ENCODE peak calls at places on chromosomes 5 and 9, in nine cellular contexts. One of them, this sample, is unnamed. For H3K4me1 and H3K36me3, the result is how much of the 10 kb centered on the place peaks cover.

GRCh38 chr9:16509946-16510504 is 360.4 kb downstream of the BNC2 start:
- DNase-seq in Peyer's patch: no peak
- DNase-seq in stomach: no peak
- DNase-seq in hepatocyte: peak
- DNase-seq in upper lobe of right lung: no peak
- DNase-seq in lung: no peak
- DNase-seq in fibroblast of lung: peak
- DNase-seq in psoas muscle: no peak
- DNase-seq in adrenal gland: no peak
- DNase-seq in this sample: no peak

GRCh38 chr5:41459557-41459956 is 50.8 kb downstream of the PLCXD3 start:
- DNase-seq in lung: no peak
- DNase-seq in fibroblast of lung: no peak
- DNase-seq in hepatocyte: no peak
- DNase-seq in stomach: no peak
- DNase-seq in psoas muscle: no peak
- DNase-seq in upper lobe of right lung: no peak
- DNase-seq in adrenal gland: no peak
- DNase-seq in Peyer's patch: no peak
- DNase-seq in this sample: no peak

GRCh38 chr9:37029776-37030590 is 4.1 kb downstream of the PAX5 start:
- DNase-seq in fibroblast of lung: no peak
- DNase-seq in hepatocyte: peak
- DNase-seq in stomach: no peak
- DNase-seq in Peyer's patch: no peak
- DNase-seq in adrenal gland: no peak
- DNase-seq in lung: no peak
- DNase-seq in upper lobe of right lung: no peak
- DNase-seq in psoas muscle: peak
- DNase-seq in this sample: no peak

GRCh38 chr9:114108016-114108833 is 9.1 kb upstream of the KIF12 start:
- DNase-seq in lung: peak
- DNase-seq in stomach: peak
- DNase-seq in upper lobe of right lung: peak
- DNase-seq in psoas muscle: peak
- DNase-seq in adrenal gland: peak
- DNase-seq in Peyer's patch: peak
- DNase-seq in hepatocyte: peak
- DNase-seq in fibroblast of lung: peak
- DNase-seq in this sample: peak

GRCh38 chr5:173735691-173736090 is 119.2 kb upstream of the BOD1 start:
- DNase-seq in adrenal gland: no peak
- DNase-seq in upper lobe of right lung: no peak
- DNase-seq in fibroblast of lung: no peak
- DNase-seq in psoas muscle: no peak
- DNase-seq in hepatocyte: no peak
- DNase-seq in stomach: no peak
- DNase-seq in lung: no peak
- DNase-seq in Peyer's patch: no peak
- DNase-seq in this sample: no peak

GRCh38 chr9:24587883-24588282 is 42.2 kb upstream of the IZUMO3 start:
- DNase-seq in hepatocyte: no peak
- DNase-seq in stomach: no peak
- DNase-seq in psoas muscle: no peak
- DNase-seq in Peyer's patch: no peak
- DNase-seq in lung: no peak
- DNase-seq in fibroblast of lung: no peak
- DNase-seq in upper lobe of right lung: no peak
- DNase-seq in adrenal gland: no peak
- DNase-seq in this sample: no peak

GRCh38 chr5:6583049-6583880 is 49.6 kb downstream of the NSUN2 start:
- DNase-seq in stomach: peak
- DNase-seq in fibroblast of lung: peak
- DNase-seq in Peyer's patch: no peak
- DNase-seq in upper lobe of right lung: no peak
- DNase-seq in psoas muscle: peak
- DNase-seq in lung: peak
- DNase-seq in adrenal gland: peak
- DNase-seq in hepatocyte: peak
- DNase-seq in this sample: no peak

GRCh38 chr9:86827893-86828292 is 119.4 kb downstream of the GAS1 start:
- DNase-seq in Peyer's patch: no peak
- DNase-seq in upper lobe of right lung: no peak
- DNase-seq in lung: no peak
- DNase-seq in adrenal gland: no peak
- DNase-seq in fibroblast of lung: no peak
- DNase-seq in hepatocyte: peak
- DNase-seq in stomach: no peak
- DNase-seq in psoas muscle: no peak
- DNase-seq in this sample: no peak

GRCh38 chr9:132079391-132080071 is at the start of gene MED27:
- DNase-seq in Peyer's patch: peak
- DNase-seq in upper lobe of right lung: peak
- DNase-seq in hepatocyte: peak
- DNase-seq in lung: peak
- DNase-seq in psoas muscle: peak
- DNase-seq in fibroblast of lung: peak
- DNase-seq in adrenal gland: peak
- DNase-seq in stomach: peak
- DNase-seq in this sample: peak

GRCh38 chr5:1931590-1932138 is 48.9 kb upstream of the IRX4 start:
- DNase-seq in upper lobe of right lung: peak
- DNase-seq in Peyer's patch: no peak
- DNase-seq in fibroblast of lung: no peak
- DNase-seq in stomach: peak
- DNase-seq in lung: no peak
- DNase-seq in adrenal gland: no peak
- DNase-seq in psoas muscle: no peak
- DNase-seq in hepatocyte: peak
- DNase-seq in this sample: no peak

GRCh38 chr5:130526708-130527107 is 622.4 kb downstream of the CHSY3 start:
- DNase-seq in Peyer's patch: no peak
- DNase-seq in upper lobe of right lung: no peak
- DNase-seq in lung: peak
- DNase-seq in stomach: no peak
- DNase-seq in adrenal gland: no peak
- DNase-seq in fibroblast of lung: peak
- DNase-seq in hepatocyte: no peak
- DNase-seq in psoas muscle: no peak
- DNase-seq in this sample: no peak

GRCh38 chr5:177427919-177428573 is 1.6 kb downstream of the GRK6 start:
- DNase-seq in Peyer's patch: no peak
- DNase-seq in hepatocyte: no peak
- DNase-seq in adrenal gland: peak
- DNase-seq in fibroblast of lung: no peak
- DNase-seq in psoas muscle: peak
- DNase-seq in lung: no peak
- DNase-seq in upper lobe of right lung: peak
- DNase-seq in stomach: no peak
- DNase-seq in this sample: no peak
- H3K4me1 ChIP-seq in Peyer's patch: half or more
- H3K4me1 ChIP-seq in hepatocyte: under half
- H3K4me1 ChIP-seq in adrenal gland: under half
- H3K4me1 ChIP-seq in fibroblast of lung: under half
- H3K4me1 ChIP-seq in psoas muscle: under half
- H3K4me1 ChIP-seq in lung: under half
- H3K4me1 ChIP-seq in upper lobe of right lung: half or more
- H3K4me1 ChIP-seq in stomach: half or more
- H3K4me1 ChIP-seq in this sample: under half

GRCh38 chr5:127757576-127757975 is 54.4 kb downstream of the CCDC192 start:
- DNase-seq in hepatocyte: peak
- DNase-seq in lung: no peak
- DNase-seq in upper lobe of right lung: no peak
- DNase-seq in fibroblast of lung: peak
- DNase-seq in psoas muscle: no peak
- DNase-seq in adrenal gland: peak
- DNase-seq in Peyer's patch: peak
- DNase-seq in stomach: peak
- DNase-seq in this sample: peak
- TF ChIP-seq CTCF in hepatocyte: peak
- TF ChIP-seq CTCF in lung: peak
- TF ChIP-seq CTCF in upper lobe of right lung: peak
- TF ChIP-seq CTCF in fibroblast of lung: peak
- TF ChIP-seq CTCF in psoas muscle: peak
- TF ChIP-seq CTCF in adrenal gland: peak
- TF ChIP-seq CTCF in Peyer's patch: no peak
- TF ChIP-seq CTCF in stomach: peak
- TF ChIP-seq CTCF in this sample: peak

DNA sequence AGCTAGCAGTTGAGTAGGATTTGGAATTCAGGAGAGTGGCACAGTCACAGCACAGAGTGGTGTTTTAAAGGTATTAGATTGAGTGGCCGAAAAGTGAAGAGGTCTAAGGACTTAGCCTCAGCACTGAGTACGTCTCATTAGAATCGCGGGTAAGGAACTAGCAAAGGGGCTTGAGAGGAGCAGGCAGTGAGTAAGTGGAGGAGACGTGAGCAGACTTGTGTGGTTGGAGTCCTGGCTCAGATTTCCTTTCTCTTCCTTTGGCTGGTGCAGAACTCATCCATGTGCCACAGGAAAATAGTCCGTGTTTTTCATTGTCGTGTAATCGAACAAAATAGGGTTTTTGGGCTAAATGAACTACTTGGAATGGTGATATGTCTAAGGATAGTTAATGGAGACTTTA is 3.4 kb downstream of the EXOSC2 start:
- DNase-seq in psoas muscle: no peak
- DNase-seq in adrenal gland: no peak
- DNase-seq in stomach: no peak
- DNase-seq in upper lobe of right lung: no peak
- DNase-seq in lung: no peak
- DNase-seq in fibroblast of lung: no peak
- DNase-seq in Peyer's patch: no peak
- DNase-seq in hepatocyte: no peak
- DNase-seq in this sample: no peak
- H3K36me3 ChIP-seq in psoas muscle: half or more
- H3K36me3 ChIP-seq in adrenal gland: under half
- H3K36me3 ChIP-seq in stomach: half or more
- H3K36me3 ChIP-seq in upper lobe of right lung: half or more
- H3K36me3 ChIP-seq in lung: under half
- H3K36me3 ChIP-seq in fibroblast of lung: under half
- H3K36me3 ChIP-seq in Peyer's patch: under half
- H3K36me3 ChIP-seq in hepatocyte: under half
- H3K36me3 ChIP-seq in this sample: under half

DNA sequence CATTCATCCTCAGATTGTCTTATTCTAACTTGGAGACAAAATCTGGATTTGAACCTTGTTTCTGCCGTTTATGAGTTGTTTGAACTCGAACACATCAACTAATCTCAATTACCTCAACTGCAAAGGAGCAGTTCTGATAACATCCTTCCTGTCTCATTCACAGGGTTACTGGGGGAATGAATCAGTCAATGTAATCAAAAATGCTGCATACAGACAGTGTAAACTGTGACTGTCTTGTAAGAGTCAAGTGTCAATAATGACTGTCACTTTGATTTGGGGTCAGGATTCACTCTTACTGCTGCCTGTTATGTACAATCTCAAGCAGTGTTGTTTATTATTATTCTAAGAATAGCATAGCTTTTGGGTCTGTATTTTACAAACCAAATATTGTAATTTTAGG is 273.8 kb downstream of the DOCK8 start:
- DNase-seq in stomach: no peak
- DNase-seq in fibroblast of lung: no peak
- DNase-seq in psoas muscle: no peak
- DNase-seq in upper lobe of right lung: no peak
- DNase-seq in Peyer's patch: no peak
- DNase-seq in lung: no peak
- DNase-seq in hepatocyte: no peak
- DNase-seq in adrenal gland: no peak
- DNase-seq in this sample: no peak
- H3K4me1 ChIP-seq in stomach: under half
- H3K4me1 ChIP-seq in fibroblast of lung: under half
- H3K4me1 ChIP-seq in psoas muscle: under half
- H3K4me1 ChIP-seq in upper lobe of right lung: under half
- H3K4me1 ChIP-seq in Peyer's patch: under half
- H3K4me1 ChIP-seq in lung: under half
- H3K4me1 ChIP-seq in hepatocyte: under half
- H3K4me1 ChIP-seq in adrenal gland: under half
- H3K4me1 ChIP-seq in this sample: half or more

GRCh38 chr9:4214506-4214905 is 85.4 kb downstream of the GLIS3 start:
- DNase-seq in psoas muscle: no peak
- DNase-seq in stomach: no peak
- DNase-seq in fibroblast of lung: no peak
- DNase-seq in adrenal gland: no peak
- DNase-seq in hepatocyte: no peak
- DNase-seq in lung: no peak
- DNase-seq in upper lobe of right lung: no peak
- DNase-seq in Peyer's patch: no peak
- DNase-seq in this sample: no peak
- TF ChIP-seq CTCF in psoas muscle: no peak
- TF ChIP-seq CTCF in stomach: no peak
- TF ChIP-seq CTCF in fibroblast of lung: no peak
- TF ChIP-seq CTCF in adrenal gland: no peak
- TF ChIP-seq CTCF in hepatocyte: no peak
- TF ChIP-seq CTCF in lung: no peak
- TF ChIP-seq CTCF in upper lobe of right lung: no peak
- TF ChIP-seq CTCF in Peyer's patch: no peak
- TF ChIP-seq CTCF in this sample: no peak

GRCh38 chr9:35686222-35687203 is 3.2 kb downstream of the TPM2 start:
- DNase-seq in Peyer's patch: no peak
- DNase-seq in upper lobe of right lung: no peak
- DNase-seq in adrenal gland: no peak
- DNase-seq in lung: no peak
- DNase-seq in stomach: no peak
- DNase-seq in hepatocyte: no peak
- DNase-seq in fibroblast of lung: peak
- DNase-seq in psoas muscle: no peak
- DNase-seq in this sample: no peak
- H3K36me3 ChIP-seq in Peyer's patch: under half
- H3K36me3 ChIP-seq in upper lobe of right lung: under half
- H3K36me3 ChIP-seq in adrenal gland: under half
- H3K36me3 ChIP-seq in lung: under half
- H3K36me3 ChIP-seq in stomach: half or more
- H3K36me3 ChIP-seq in hepatocyte: under half
- H3K36me3 ChIP-seq in fibroblast of lung: under half
- H3K36me3 ChIP-seq in psoas muscle: half or more
- H3K36me3 ChIP-seq in this sample: under half

This sample was measured in Caco-2.